ENCODE peak calls at places on chromosome 11, in ten cellular contexts. G is fibroblast of mammary gland, A is retinal pigment epithelial cell, V is IMR-90, B is gastrocnemius medialis, R is cardiac muscle cell, W is hepatocyte, J is Panc1, F is fibroblast of pulmonary artery, P is fibroblast of the aortic adventitia. X is an unnamed sample.

GRCh38 chr11:102238287-102238894 is 78.9 kb upstream of the BIRC3 start:
- DNase-seq in A (no peak), R (no peak), J (no peak), W (peak), F (no peak), B (no peak), G (no peak), V (no peak), P (no peak), X (no peak)

GRCh38 chr11:22785251-22785650 is 44.4 kb downstream of the SVIP start:
- DNase-seq in F (peak), P (peak), J (no peak), W (no peak), B (no peak), R (peak), V (peak), G (peak), A (no peak), X (peak)

GRCh38 chr11:66336234-66337102 is at the start of gene RIN1:
- DNase-seq in F (peak), A (peak), R (peak), W (peak), J (peak), B (peak), G (peak), V (peak), P (peak), X (peak)

GRCh38 chr11:77207618-77208313 is 79.7 kb downstream of the MYO7A start:
- DNase-seq in B (no peak), F (peak), W (no peak), G (no peak), A (no peak), J (no peak), P (peak), V (no peak), R (peak), X (no peak)

GRCh38 chr11:400241-400729 is 6.3 kb downstream of the PKP3 start:
- DNase-seq in V (no peak), A (no peak), G (no peak), W (no peak), B (no peak), P (no peak), R (no peak), J (no peak), F (no peak), X (no peak)

GRCh38 chr11:68889948-68890446 is 13.6 kb downstream of the MRPL21 start:
- DNase-seq in B (no peak), P (peak), G (peak), F (peak), R (peak), V (peak), W (peak), A (no peak), J (no peak), X (peak)

GRCh38 chr11:57307666-57308270 is 17.0 kb downstream of the TNKS1BP1 start:
- DNase-seq in R (no peak), W (no peak), A (no peak), F (no peak), V (no peak), G (no peak), B (peak), J (no peak), P (no peak), X (peak)

GRCh38 chr11:78742430-78742829 is 167.8 kb upstream of the NARS2 start:
- DNase-seq in P (peak), V (peak), A (peak), J (no peak), W (no peak), G (peak), R (no peak), B (peak), F (no peak), X (peak)

GRCh38 chr11:117570701-117571100 is 226.3 kb downstream of the DSCAML1 start:
- DNase-seq in G (no peak), A (no peak), P (no peak), V (no peak), W (no peak), J (no peak), F (no peak), R (no peak), B (no peak), X (no peak)

GRCh38 chr11:11043676-11044075 is 185.8 kb upstream of the ZBED5 start:
- DNase-seq in F (no peak), V (no peak), A (no peak), B (no peak), W (no peak), R (no peak), G (no peak), J (no peak), P (no peak), X (no peak)

GRCh38 chr11:130606781-130607511 is 158.5 kb downstream of the ADAMTS15 start:
- DNase-seq in R (peak), A (no peak), B (peak), G (peak), W (peak), F (no peak), J (no peak), V (peak), P (peak), X (no peak)

GRCh38 chr11:33724644-33725035 is 11.6 kb downstream of the CD59 start:
- DNase-seq in W (no peak), P (peak), V (peak), A (no peak), G (peak), F (peak), J (no peak), B (peak), R (peak), X (no peak)

GRCh38 chr11:117876341-117877119 is at the start of gene FXYD6:
- DNase-seq in P (no peak), A (no peak), B (no peak), F (no peak), J (no peak), W (peak), R (peak), G (no peak), V (no peak), X (no peak)

GRCh38 chr11:69398529-69399492 is 82.7 kb upstream of the LINC01488 start:
- DNase-seq in F (no peak), J (no peak), P (no peak), W (peak), V (peak), G (peak), A (peak), B (peak), R (no peak), X (peak)

GRCh38 chr11:80873309-80873999 is 1432.6 kb upstream of the TENM4 start:
- DNase-seq in P (peak), W (peak), G (peak), V (no peak), R (peak), J (peak), B (no peak), A (no peak), F (peak), X (peak)

GRCh38 chr11:125141686-125142535 is 22.6 kb upstream of the PKNOX2 start:
- DNase-seq in J (peak), V (peak), F (peak), B (no peak), A (no peak), R (peak), W (peak), P (peak), G (peak), X (peak)

GRCh38 chr11:131506376-131506775 is 136.0 kb downstream of the NTM start:
- DNase-seq in P (no peak), R (no peak), V (no peak), J (no peak), A (no peak), G (no peak), F (no peak), W (no peak), B (no peak), X (no peak)

GRCh38 chr11:9821008-9821752 is 157.3 kb downstream of the SWAP70 start:
- DNase-seq in P (no peak), B (no peak), V (no peak), A (no peak), F (no peak), J (no peak), R (no peak), G (peak), W (no peak), X (peak)

GRCh38 chr11:124608146-124608545 is 3.1 kb upstream of the PANX3 start:
- DNase-seq in B (no peak), J (no peak), A (no peak), W (peak), R (no peak), P (no peak), F (no peak), G (no peak), V (no peak), X (no peak)

GRCh38 chr11:112852141-112852853 is 108.9 kb upstream of the NCAM1 start:
- DNase-seq in A (no peak), V (no peak), J (peak), W (no peak), R (no peak), F (peak), B (no peak), G (peak), P (peak), X (peak)

GRCh38 chr11:116578971-116579687 is 193.7 kb downstream of the BUD13 start:
- DNase-seq in J (no peak), R (peak), B (no peak), P (peak), F (no peak), V (no peak), G (peak), A (no peak), W (no peak), X (no peak)

GRCh38 chr11:47007579-47007978 is 71.0 kb downstream of the CSTPP1 start:
- DNase-seq in R (peak), G (no peak), V (no peak), F (no peak), B (no peak), W (no peak), J (no peak), P (peak), A (no peak), X (no peak)

GRCh38 chr11:88424881-88425280 is 87.3 kb upstream of the CTSC start:
- DNase-seq in J (no peak), F (no peak), V (no peak), G (no peak), P (no peak), A (no peak), R (no peak), B (no peak), W (no peak), X (no peak)

GRCh38 chr11:106306942-106307341 is 229.5 kb downstream of the AASDHPPT start:
- DNase-seq in A (no peak), P (peak), R (no peak), G (peak), B (no peak), W (peak), F (peak), V (no peak), J (no peak), X (peak)

GRCh38 chr11:133692371-133692770 is 152.9 kb downstream of the SPATA19 start:
- DNase-seq in G (no peak), A (no peak), R (no peak), J (no peak), P (no peak), W (no peak), V (no peak), B (no peak), F (no peak), X (no peak)

GRCh38 chr11:10731064-10731680 is 19.9 kb upstream of the CTR9 start:
- DNase-seq in G (no peak), R (peak), W (no peak), P (no peak), B (no peak), J (no peak), F (no peak), A (no peak), V (peak), X (no peak)

GRCh38 chr11:119228535-119229302 is 22.6 kb downstream of the CBL start:
- DNase-seq in J (no peak), F (no peak), P (no peak), B (no peak), V (no peak), R (no peak), W (no peak), G (no peak), A (no peak), X (no peak)

GRCh38 chr11:68970921-68971636 is 9.7 kb downstream of the MRGPRD start:
- DNase-seq in J (no peak), R (no peak), W (no peak), G (no peak), P (no peak), B (no peak), F (no peak), V (no peak), A (no peak), X (no peak)

GRCh38 chr11:76660533-76661305 is 9.8 kb downstream of the LRRC32 start:
- DNase-seq in P (no peak), A (no peak), W (no peak), V (no peak), F (no peak), B (peak), R (no peak), G (no peak), J (no peak), X (no peak)

GRCh38 chr11:2518983-2519340 is 74.2 kb downstream of the KCNQ1 start:
- DNase-seq in V (no peak), F (no peak), B (peak), A (no peak), W (no peak), R (no peak), J (no peak), G (no peak), P (no peak), X (no peak)

DNA sequence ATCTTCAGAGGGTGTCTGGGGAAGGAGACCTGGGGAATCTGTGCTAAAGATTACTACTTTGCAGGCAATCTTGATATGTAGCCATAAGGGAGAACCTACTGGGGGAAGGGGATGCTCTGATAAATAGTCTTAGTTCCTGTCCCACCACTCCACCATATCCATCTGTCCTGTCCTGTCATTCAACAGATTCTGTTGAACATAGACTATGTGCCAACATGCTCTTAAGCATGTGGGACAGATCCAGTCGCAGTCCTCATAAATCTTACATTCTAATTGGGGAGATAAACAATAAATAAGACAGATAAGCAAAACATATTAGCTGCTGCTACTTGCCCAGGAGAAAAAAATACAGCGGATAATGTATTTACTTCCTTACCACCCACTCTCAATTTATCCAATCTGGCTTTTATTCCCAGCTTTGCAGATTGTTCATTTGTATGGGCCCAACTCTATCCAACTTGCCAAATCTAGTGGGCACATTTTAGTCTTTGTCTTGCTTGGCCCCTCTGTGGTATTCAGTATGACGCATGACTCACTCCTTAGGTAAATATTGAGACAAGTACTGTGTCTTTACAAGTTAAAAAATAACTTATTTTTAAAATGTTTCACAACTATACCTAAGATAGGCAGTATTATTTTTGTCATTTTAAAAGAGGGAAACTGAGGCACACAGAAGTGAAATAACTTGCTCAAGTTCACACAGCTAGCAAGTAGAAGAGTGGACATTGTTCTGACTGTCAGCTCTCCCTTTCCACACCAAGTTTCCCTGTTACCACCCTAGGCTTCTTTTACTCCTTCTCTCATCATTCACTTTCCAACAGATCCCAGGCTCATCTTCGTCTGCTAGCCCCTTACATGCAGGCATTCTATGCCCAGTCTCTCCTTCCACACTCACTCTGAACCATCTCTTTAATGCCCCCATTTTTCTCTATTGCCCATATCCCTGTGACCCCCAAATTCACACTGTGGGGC is 133.6 kb upstream of the SESN3 start:
- DNase-seq in F (peak), V (no peak), A (peak), R (peak), J (no peak), P (peak), W (peak), G (peak), B (no peak), X (peak)
- H3K4me3 ChIP-seq in F (no peak), V (no peak), A (no peak), R (no peak), J (no peak), P (no peak), W (no peak), G (no peak), B (no peak), X (no peak)

GRCh38 chr11:72406536-72407507 is 27.5 kb downstream of the CLPB start:
- DNase-seq in R (peak), G (peak), J (no peak), W (no peak), B (no peak), V (no peak), A (no peak), P (peak), F (peak), X (peak)

GRCh38 chr11:72410956-72411355 is 23.4 kb downstream of the CLPB start:
- DNase-seq in R (no peak), F (no peak), V (no peak), P (no peak), G (no peak), A (no peak), J (no peak), W (no peak), B (no peak), X (no peak)

GRCh38 chr11:72409458-72409857 is 24.9 kb downstream of the CLPB start:
- DNase-seq in R (no peak), B (no peak), J (no peak), W (no peak), F (no peak), P (no peak), A (no peak), V (no peak), G (no peak), X (no peak)

GRCh38 chr11:72413914-72414628 is 20.3 kb downstream of the CLPB start:
- DNase-seq in J (peak), F (peak), G (peak), W (peak), P (peak), R (peak), B (peak), V (peak), A (peak), X (peak)

GRCh38 chr11:72411623-72412532 is 22.5 kb downstream of the CLPB start:
- DNase-seq in J (no peak), A (no peak), V (no peak), R (no peak), W (no peak), F (no peak), G (no peak), P (no peak), B (peak), X (no peak)
- TF ChIP-seq CTCF in J (no peak), A (no peak), V (no peak), R (no peak), W (no peak), F (no peak), G (no peak), P (no peak), B (no peak), X (no peak)

GRCh38 chr11:128701936-128702335 is 8.1 kb downstream of the FLI1 start:
- DNase-seq in G (no peak), J (no peak), R (no peak), W (no peak), V (no peak), B (no peak), P (no peak), F (no peak), A (no peak), X (no peak)

GRCh38 chr11:128696930-128697329 is 3.1 kb downstream of the FLI1 start:
- DNase-seq in V (no peak), R (no peak), B (no peak), W (no peak), G (no peak), J (no peak), F (no peak), A (no peak), P (no peak), X (no peak)

GRCh38 chr11:128697645-128698174 is 3.8 kb downstream of the FLI1 start:
- DNase-seq in F (peak), V (no peak), J (no peak), W (no peak), B (no peak), G (no peak), A (no peak), P (no peak), R (no peak), X (no peak)

GRCh38 chr11:128704517-128704916 is 10.6 kb downstream of the FLI1 start:
- DNase-seq in P (no peak), G (no peak), F (no peak), R (no peak), B (no peak), V (no peak), J (no peak), W (no peak), A (no peak), X (no peak)

DNA sequence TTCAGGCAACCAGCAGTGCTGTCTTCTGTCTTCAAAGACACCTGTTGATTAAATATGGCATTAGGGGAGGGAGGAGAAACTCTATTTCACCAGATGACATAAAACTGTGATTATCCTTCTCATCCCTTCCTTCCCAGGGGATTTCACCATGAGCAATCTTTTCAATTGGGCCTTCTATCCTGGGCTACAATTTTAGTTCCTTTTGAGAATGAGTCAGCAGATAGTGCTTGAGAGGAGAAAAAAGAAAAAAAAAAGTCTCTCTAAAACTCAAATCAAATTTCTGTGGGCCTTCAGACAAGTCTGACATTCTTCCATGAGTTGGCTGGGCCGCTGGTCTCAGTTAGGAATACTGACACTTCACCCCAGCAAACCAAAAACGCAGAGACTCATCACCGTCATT is 7.2 kb downstream of the FLI1 start:
- DNase-seq in J (no peak), R (peak), W (no peak), B (no peak), P (peak), F (peak), G (peak), A (no peak), V (peak), X (no peak)
- H3K4me3 ChIP-seq in J (no peak), R (no peak), W (no peak), B (no peak), P (no peak), F (no peak), G (no peak), A (no peak), V (no peak), X (no peak)

GRCh38 chr11:45250035-45250693 is 36.0 kb downstream of the SYT13 start:
- DNase-seq in F (no peak), J (no peak), B (no peak), A (no peak), R (no peak), V (no peak), G (no peak), W (no peak), P (no peak), X (no peak)

GRCh38 chr11:45254070-45254469 is 32.1 kb downstream of the SYT13 start:
- DNase-seq in W (no peak), A (no peak), J (no peak), B (no peak), R (no peak), P (no peak), F (no peak), V (peak), G (no peak), X (no peak)

GRCh38 chr11:45253640-45254039 is 32.5 kb downstream of the SYT13 start:
- DNase-seq in R (no peak), B (no peak), P (no peak), F (no peak), W (no peak), G (no peak), A (no peak), J (no peak), V (no peak), X (no peak)

GRCh38 chr11:45252877-45253276 is 33.3 kb downstream of the SYT13 start:
- DNase-seq in A (no peak), R (no peak), B (no peak), V (no peak), J (no peak), G (no peak), P (no peak), F (no peak), W (no peak), X (no peak)

DNA sequence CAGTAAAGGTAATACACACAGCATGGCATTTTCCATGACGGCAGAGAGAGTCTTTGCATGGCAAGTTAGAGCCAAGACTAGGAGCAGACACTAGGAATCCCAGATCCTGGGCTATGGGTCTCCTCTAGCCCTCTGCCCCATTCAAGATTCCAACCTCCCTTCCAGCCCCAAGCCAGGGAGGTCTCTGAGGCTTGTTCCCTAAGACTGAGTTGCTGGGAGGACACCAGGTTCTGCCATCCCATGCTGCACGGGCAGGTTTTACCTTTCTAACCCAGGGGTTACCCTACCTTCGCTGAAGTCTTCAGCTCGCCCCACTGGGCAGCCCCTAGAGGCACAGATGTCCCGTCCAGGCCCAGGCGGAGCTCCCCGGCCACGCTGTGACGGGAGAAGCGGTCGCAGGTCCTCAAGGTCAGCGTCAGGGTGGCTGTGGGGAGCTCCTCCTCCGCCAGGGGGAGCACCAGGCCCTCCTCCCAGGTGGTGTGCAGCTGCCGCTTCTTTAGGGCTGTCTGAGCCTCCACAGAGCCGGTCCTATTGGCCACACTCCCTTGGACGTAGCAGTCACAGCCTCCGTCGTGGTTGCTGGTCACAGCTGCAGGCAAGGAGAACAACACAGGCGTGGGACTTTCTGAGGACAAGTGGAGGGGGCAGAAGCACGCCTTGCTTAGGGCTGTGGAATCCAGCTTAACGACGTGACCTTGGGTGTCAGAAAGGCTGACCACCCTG is 33.8 kb downstream of the SYT13 start:
- DNase-seq in G (peak), F (peak), W (peak), B (peak), R (peak), A (no peak), P (no peak), J (no peak), V (peak), X (peak)
- TF ChIP-seq CTCF in G (peak), F (peak), W (peak), B (peak), R (peak), A (peak), P (peak), J (peak), V (peak), X (peak)